ENCODE peak calls at places on chromosome 10, in eight cellular contexts. U is AG04449, V is astrocyte of the cerebellum, T is brain microvascular endothelial cell, Y is fibroblast of lung, D is sigmoid colon, A is transverse colon, X is adrenal gland. M is an unnamed sample.

GRCh38 chr10:73433538-73433867 is at the start of gene MSS51:
- DNase-seq in D (no peak), U (no peak), V (no peak), X (no peak), A (no peak), T (no peak), Y (no peak), M (no peak)

GRCh38 chr10:13670311-13670710 is 83.5 kb downstream of the PRPF18 start:
- DNase-seq in V (no peak), D (peak), T (no peak), U (no peak), A (no peak), Y (no peak), X (no peak), M (no peak)

GRCh38 chr10:124290095-124290795 is 128.5 kb downstream of the OAT start:
- DNase-seq in U (no peak), V (peak), T (peak), Y (peak), X (peak), D (peak), A (peak), M (no peak)

GRCh38 chr10:127150136-127150535 is 46.3 kb downstream of the INSYN2A start:
- DNase-seq in Y (peak), T (peak), X (no peak), A (no peak), D (no peak), U (no peak), V (peak), M (peak)

GRCh38 chr10:124603376-124604213 is 140.6 kb downstream of the FAM53B start:
- DNase-seq in Y (no peak), T (no peak), V (no peak), U (no peak), A (no peak), X (peak), D (no peak), M (no peak)

GRCh38 chr10:88379575-88379974 is 203.5 kb downstream of the RNLS start:
- DNase-seq in T (peak), A (peak), X (no peak), U (no peak), D (no peak), Y (peak), V (no peak), M (peak)

GRCh38 chr10:77702166-77702565 is 64.6 kb upstream of the KCNMA1 start:
- DNase-seq in T (peak), V (peak), A (no peak), X (peak), Y (peak), U (peak), D (no peak), M (no peak)

GRCh38 chr10:113000454-113000853 is 50.4 kb downstream of the TCF7L2 start:
- DNase-seq in T (no peak), U (no peak), A (no peak), X (no peak), V (no peak), Y (no peak), D (no peak), M (no peak)

GRCh38 chr10:23432639-23433038 is 6.2 kb upstream of the OTUD1 start:
- DNase-seq in T (no peak), Y (no peak), D (no peak), V (no peak), A (no peak), X (no peak), U (no peak), M (no peak)

GRCh38 chr10:44974082-44974627 is 4.5 kb downstream of the DEPP1 start:
- DNase-seq in U (no peak), T (no peak), V (no peak), A (no peak), Y (no peak), X (no peak), D (peak), M (no peak)

GRCh38 chr10:105189464-105189800 is 548.3 kb downstream of the SORCS3 start:
- DNase-seq in A (no peak), T (no peak), X (no peak), D (no peak), Y (no peak), V (peak), U (no peak), M (no peak)

DNA sequence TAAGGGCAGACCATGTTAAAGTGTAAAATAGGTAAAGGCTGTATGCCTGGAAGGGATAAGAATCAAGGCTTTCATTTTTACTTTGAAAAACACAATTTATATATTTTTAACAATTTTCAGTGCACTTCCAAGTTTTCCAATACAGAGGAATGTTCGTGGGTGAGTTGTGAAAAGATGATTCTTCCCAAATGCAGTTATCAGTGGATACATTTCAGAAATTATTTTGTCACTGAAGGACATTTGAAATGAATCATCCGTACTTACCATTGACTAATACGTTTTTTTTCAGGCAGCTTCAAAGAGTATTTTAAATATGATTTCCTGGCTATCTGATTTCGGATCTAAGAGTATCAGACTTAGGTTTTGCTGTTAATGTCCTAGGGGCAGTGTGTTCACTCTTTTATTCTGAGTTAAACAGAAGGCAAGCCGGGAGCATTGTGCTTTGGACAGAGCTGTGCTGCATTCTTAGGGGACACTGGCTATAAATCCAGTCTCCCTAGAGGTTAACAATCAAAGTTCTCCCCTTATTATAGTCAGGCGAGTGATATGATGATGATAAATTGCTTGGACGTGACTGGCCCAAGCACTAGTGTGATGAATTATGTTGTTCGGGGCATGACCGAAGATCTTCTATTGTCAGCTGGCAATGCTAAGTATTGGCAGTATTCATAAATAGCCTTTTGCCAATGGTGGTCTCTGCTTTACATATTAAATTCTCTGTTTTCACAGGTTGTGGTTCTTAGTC is 4.5 kb downstream of the PTER start:
- DNase-seq in U (no peak), V (no peak), A (no peak), D (no peak), X (no peak), T (no peak), Y (no peak), M (no peak)
- H3K4me3 ChIP-seq in U (no peak), V (no peak), A (no peak), D (no peak), X (no peak), T (no peak), Y (no peak), M (peak)

GRCh38 chr10:7622969-7623368 is 43.8 kb downstream of the ITIH5 start:
- DNase-seq in Y (no peak), X (no peak), V (no peak), T (no peak), D (no peak), U (no peak), A (no peak), M (no peak)
- TF ChIP-seq CTCF in Y (no peak), X (peak), V (no peak), T (no peak), D (no peak), U (no peak), A (no peak), M (no peak)

DNA sequence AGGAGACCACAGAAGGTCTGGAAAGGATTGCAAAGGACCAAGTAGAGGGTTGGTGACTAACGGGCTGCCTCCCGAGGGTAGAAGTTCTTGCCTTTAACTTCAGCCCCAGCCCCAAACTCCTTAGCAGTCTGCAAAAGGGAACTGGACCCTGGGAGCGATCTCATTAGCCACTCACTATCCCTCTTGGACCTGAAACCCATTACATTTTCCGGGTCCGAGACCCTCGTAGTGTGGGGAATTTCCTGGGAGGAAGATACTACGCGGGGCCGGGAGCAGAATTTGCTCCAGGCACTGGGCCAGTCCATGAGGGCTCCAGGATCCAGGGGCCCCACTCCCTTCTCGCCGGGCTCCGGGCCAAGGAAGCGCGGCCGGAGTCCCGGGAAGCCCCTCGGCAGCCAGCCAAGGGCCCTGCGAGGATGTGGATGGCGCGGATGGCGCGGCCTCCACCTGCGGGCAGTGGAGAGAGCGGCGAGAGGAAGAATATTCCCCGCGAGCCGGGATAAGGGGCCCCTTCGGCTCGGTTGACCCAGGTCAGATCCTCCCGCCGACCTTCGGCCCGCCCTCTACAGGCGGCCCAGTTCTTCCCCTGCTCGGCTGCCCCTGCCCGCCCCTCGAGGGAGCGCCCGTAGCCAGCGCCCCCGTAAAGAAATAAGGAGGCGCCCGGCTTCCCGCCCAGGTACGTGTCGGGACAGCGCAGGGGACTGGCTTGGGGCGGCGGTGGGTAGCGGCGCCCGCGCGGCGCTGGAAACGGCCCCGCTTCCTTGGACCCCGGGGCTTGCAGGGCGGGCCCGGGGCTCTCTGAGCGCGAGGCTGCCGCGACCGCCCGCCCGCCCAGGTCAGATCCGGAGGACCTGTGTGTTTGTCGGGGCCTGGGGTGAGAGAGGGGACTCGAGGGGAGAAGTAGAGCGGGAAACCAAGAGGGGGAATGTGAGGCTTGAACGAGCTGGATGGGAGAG is at the start of gene MYO3A:
- DNase-seq in D (no peak), T (no peak), Y (no peak), X (no peak), V (no peak), A (no peak), U (no peak), M (no peak)
- H3K4me3 ChIP-seq in D (no peak), T (no peak), Y (no peak), X (peak), V (peak), A (peak), U (no peak), M (peak)

GRCh38 chr10:99698504-99699080 is 33.3 kb downstream of the COX15 start:
- DNase-seq in T (no peak), Y (no peak), U (no peak), X (no peak), A (no peak), V (no peak), D (no peak), M (no peak)
- TF ChIP-seq CTCF in T (peak), Y (no peak), U (no peak), X (no peak), A (no peak), V (no peak), D (no peak), M (peak)

DNA sequence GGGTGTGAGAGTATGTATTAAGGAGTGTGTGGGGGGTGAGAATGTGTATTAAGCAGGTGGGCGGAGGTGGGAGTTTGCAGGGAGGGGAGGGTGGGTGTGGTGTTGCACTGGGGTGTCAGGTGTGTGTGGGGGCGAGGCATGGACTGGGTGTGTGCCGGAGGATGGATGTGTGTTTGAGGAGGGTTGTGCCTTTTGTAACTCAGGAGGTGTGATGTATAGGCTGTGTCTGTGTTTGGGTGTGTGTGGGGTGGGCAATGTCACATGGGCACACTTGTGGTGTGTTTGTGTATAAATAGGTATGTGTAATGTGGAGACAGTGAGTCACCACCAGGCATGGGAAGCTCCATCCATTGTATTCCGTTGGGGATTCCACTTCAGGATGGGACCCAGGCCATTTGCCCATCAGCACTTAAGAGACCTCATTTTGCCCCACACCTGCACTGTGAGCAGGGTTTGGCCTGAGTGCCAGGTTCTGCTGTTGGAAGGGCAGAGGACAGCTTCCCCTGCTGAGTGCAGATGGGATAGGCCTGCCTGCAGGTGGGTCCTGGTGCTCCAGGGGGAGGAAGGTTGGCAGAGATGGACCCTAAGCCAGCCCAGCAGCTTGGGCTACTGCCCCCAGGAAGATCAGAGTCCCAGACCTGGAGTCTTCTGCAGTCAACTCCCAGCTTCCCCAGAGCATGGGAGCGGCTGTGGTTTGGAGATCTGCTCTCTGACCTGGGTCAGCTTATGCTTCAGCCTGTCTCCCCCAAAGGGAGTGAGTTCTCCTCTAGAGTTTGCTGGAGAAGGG is 5.9 kb downstream of the UNC5B start:
- DNase-seq in T (no peak), V (no peak), D (no peak), Y (peak), U (no peak), X (no peak), A (no peak), M (no peak)
- H3K4me3 ChIP-seq in T (peak), V (peak), D (no peak), Y (no peak), U (peak), X (no peak), A (peak), M (peak)

GRCh38 chr10:29857843-29858242 is 201.5 kb downstream of the JCAD start:
- DNase-seq in V (no peak), X (no peak), D (no peak), T (no peak), U (no peak), A (no peak), Y (no peak), M (no peak)

GRCh38 chr10:29860159-29860558 is 199.2 kb downstream of the JCAD start:
- DNase-seq in Y (peak), T (peak), X (no peak), D (peak), A (no peak), U (peak), V (no peak), M (no peak)

GRCh38 chr10:29856295-29856694 is 203.1 kb downstream of the JCAD start:
- DNase-seq in A (no peak), X (no peak), T (no peak), U (no peak), Y (no peak), V (no peak), D (no peak), M (no peak)

GRCh38 chr10:29859521-29860130 is 199.8 kb downstream of the JCAD start:
- DNase-seq in Y (peak), X (no peak), A (no peak), T (no peak), U (no peak), V (no peak), D (no peak), M (no peak)

DNA sequence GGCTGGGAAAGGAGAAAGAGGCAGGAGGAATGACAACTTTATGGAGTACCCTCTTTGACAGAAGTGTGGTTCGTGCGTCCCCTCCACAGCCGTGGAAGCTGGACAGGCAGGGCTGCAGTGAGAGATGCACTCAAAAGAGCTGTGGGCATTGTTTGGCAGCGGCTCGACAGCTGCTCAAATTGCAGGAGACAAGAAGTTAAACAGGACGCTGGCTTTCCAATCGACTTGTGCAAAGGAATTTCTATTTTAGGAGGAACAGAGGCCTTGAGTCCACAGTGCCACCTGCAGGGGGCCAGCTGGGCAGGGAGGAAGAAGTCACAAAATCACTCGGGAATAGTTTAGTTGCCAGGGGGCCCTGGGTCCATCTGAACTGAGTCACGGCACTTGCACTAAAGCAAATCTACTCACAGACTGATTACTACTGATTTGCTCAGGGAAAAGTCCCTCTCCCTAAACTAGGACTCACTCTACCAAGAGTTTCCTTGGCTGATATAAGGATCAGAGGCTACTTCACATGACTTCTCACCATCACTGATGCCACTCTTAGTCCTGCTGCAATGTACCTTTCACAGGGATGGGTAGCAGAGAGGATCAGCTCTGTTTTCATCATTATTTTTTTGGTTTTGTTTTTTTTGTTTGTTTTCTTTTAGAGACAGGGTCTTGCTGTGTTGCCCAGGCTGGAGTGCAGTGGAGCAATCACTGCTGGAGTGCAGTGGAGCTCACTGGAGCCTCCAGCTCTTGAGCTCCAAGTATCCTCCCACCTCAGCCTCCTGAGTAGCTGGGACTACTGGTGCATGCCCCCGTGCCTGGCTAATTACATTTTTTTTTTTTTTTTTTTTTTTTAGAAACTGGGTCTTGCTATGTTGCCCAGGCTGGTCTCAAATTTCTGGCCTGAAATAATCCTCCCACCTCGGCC is 200.8 kb downstream of the JCAD start:
- DNase-seq in X (peak), A (peak), U (peak), T (peak), Y (peak), V (no peak), D (peak), M (peak)
- TF ChIP-seq CTCF in X (peak), A (peak), U (peak), T (peak), Y (peak), V (peak), D (peak), M (peak)